ENCODE peak calls at places on chromosome 1, in seven cellular contexts. One of them, this sample, is unnamed.

GRCh38 chr1:201536542-201536941 is 2.4 kb upstream of the NAV1 start:
- DNase-seq in HAP-1: no peak
- DNase-seq in naive thymus-derived CD8-positive, alpha-beta T cell: no peak
- DNase-seq in nephron progenitor cell: no peak
- DNase-seq in thoracic aorta: no peak
- DNase-seq in mammary epithelial cell: peak; percentile 78
- DNase-seq in OCI-LY7: no peak
- DNase-seq in this sample: no peak

GRCh38 chr1:206873603-206874188 is 8.3 kb downstream of the IL20 start:
- DNase-seq in thoracic aorta: no peak
- DNase-seq in mammary epithelial cell: peak; percentile 56
- DNase-seq in HAP-1: no peak
- DNase-seq in naive thymus-derived CD8-positive, alpha-beta T cell: no peak
- DNase-seq in OCI-LY7: no peak
- DNase-seq in nephron progenitor cell: no peak
- DNase-seq in this sample: no peak

GRCh38 chr1:75330633-75331032 is 196.4 kb downstream of the LHX8 start:
- DNase-seq in HAP-1: no peak
- DNase-seq in naive thymus-derived CD8-positive, alpha-beta T cell: no peak
- DNase-seq in nephron progenitor cell: no peak
- DNase-seq in thoracic aorta: no peak
- DNase-seq in mammary epithelial cell: no peak
- DNase-seq in OCI-LY7: no peak
- DNase-seq in this sample: no peak

GRCh38 chr1:206949641-206950040 is 3.4 kb upstream of the PIGR start:
- DNase-seq in naive thymus-derived CD8-positive, alpha-beta T cell: no peak
- DNase-seq in thoracic aorta: no peak
- DNase-seq in OCI-LY7: no peak
- DNase-seq in mammary epithelial cell: no peak
- DNase-seq in HAP-1: no peak
- DNase-seq in nephron progenitor cell: no peak
- DNase-seq in this sample: no peak

GRCh38 chr1:231515748-231516147 is 12.7 kb upstream of the TSNAX start:
- DNase-seq in mammary epithelial cell: no peak
- DNase-seq in nephron progenitor cell: no peak
- DNase-seq in thoracic aorta: no peak
- DNase-seq in naive thymus-derived CD8-positive, alpha-beta T cell: no peak
- DNase-seq in HAP-1: no peak
- DNase-seq in OCI-LY7: peak; percentile 60
- DNase-seq in this sample: no peak

GRCh38 chr1:31739281-31739853 is 24.8 kb downstream of the ADGRB2 start:
- DNase-seq in nephron progenitor cell: peak; percentile 61
- DNase-seq in OCI-LY7: peak; percentile 86
- DNase-seq in HAP-1: peak; percentile 21
- DNase-seq in mammary epithelial cell: no peak
- DNase-seq in thoracic aorta: no peak
- DNase-seq in naive thymus-derived CD8-positive, alpha-beta T cell: no peak
- DNase-seq in this sample: no peak

GRCh38 chr1:28371011-28371378 is 1.5 kb downstream of the PHACTR4 start:
- DNase-seq in thoracic aorta: no peak
- DNase-seq in HAP-1: no peak
- DNase-seq in nephron progenitor cell: no peak
- DNase-seq in OCI-LY7: no peak
- DNase-seq in mammary epithelial cell: no peak
- DNase-seq in naive thymus-derived CD8-positive, alpha-beta T cell: no peak
- DNase-seq in this sample: no peak

GRCh38 chr1:39481289-39481688 is 10.1 kb upstream of the BMP8A start:
- DNase-seq in thoracic aorta: no peak
- DNase-seq in naive thymus-derived CD8-positive, alpha-beta T cell: no peak
- DNase-seq in nephron progenitor cell: no peak
- DNase-seq in mammary epithelial cell: no peak
- DNase-seq in HAP-1: no peak
- DNase-seq in OCI-LY7: no peak
- DNase-seq in this sample: no peak

GRCh38 chr1:215665212-215665611 is 98.1 kb downstream of the KCTD3 start:
- DNase-seq in naive thymus-derived CD8-positive, alpha-beta T cell: no peak
- DNase-seq in nephron progenitor cell: no peak
- DNase-seq in HAP-1: no peak
- DNase-seq in mammary epithelial cell: peak; percentile 92
- DNase-seq in thoracic aorta: no peak
- DNase-seq in OCI-LY7: no peak
- DNase-seq in this sample: no peak

GRCh38 chr1:42541104-42541503 is 78.0 kb downstream of the CCDC30 start:
- DNase-seq in OCI-LY7: no peak
- DNase-seq in HAP-1: no peak
- DNase-seq in nephron progenitor cell: no peak
- DNase-seq in naive thymus-derived CD8-positive, alpha-beta T cell: no peak
- DNase-seq in mammary epithelial cell: no peak
- DNase-seq in thoracic aorta: no peak
- DNase-seq in this sample: no peak